ENCODE peak calls at places on chromosomes 3 and 15, in ten cellular contexts. L, Z, W, Q, U, K, A, T, E and M are unnamed samples.

GRCh38 chr3:183350164-183350563 is 78.3 kb downstream of the MCF2L2 start:
- ATAC-seq in L (no peak), Z (no peak), W (no peak), Q (no peak), U (no peak), K (no peak), A (no peak), T (no peak), E (no peak), M (no peak)

GRCh38 chr3:144039661-144040060 is 68.0 kb downstream of the DIPK2A start:
- ATAC-seq in L (no peak), Z (no peak), W (no peak), Q (no peak), U (no peak), K (no peak), A (no peak), T (no peak), E (peak; percentile 99), M (no peak)

GRCh38 chr3:21543380-21544075 is 207.5 kb downstream of the ZNF385D start:
- ATAC-seq in L (no peak), Z (no peak), W (no peak), Q (no peak), U (no peak), K (no peak), A (no peak), T (no peak), E (no peak), M (no peak)

GRCh38 chr3:3178498-3179328 is 778 bp downstream of the CRBN start:
- ATAC-seq in L (no peak), Z (no peak), W (no peak), Q (no peak), U (no peak), K (no peak), A (no peak), T (no peak), E (no peak), M (no peak)

GRCh38 chr3:33658971-33659848 is 58.8 kb downstream of the CLASP2 start:
- ATAC-seq in L (peak; percentile 93), Z (peak; percentile 98), W (peak; percentile 99), Q (peak; percentile 98), U (peak; percentile 98), K (peak; percentile 94), A (peak; percentile 95), T (peak; percentile 99), E (no peak), M (peak; percentile 93)

GRCh38 chr3:52305926-52306325 is 10.2 kb upstream of the DNAH1 start:
- ATAC-seq in L (no peak), Z (no peak), W (no peak), Q (no peak), U (no peak), K (no peak), A (no peak), T (no peak), E (no peak), M (no peak)

GRCh38 chr15:94542391-94542790 is 311.0 kb downstream of the MCTP2 start:
- ATAC-seq in L (no peak), Z (no peak), W (no peak), Q (no peak), U (no peak), K (no peak), A (no peak), T (no peak), E (no peak), M (no peak)

GRCh38 chr3:122014741-122015140 is 7.3 kb downstream of the ILDR1 start:
- ATAC-seq in L (no peak), Z (no peak), W (no peak), Q (no peak), U (no peak), K (no peak), A (no peak), T (no peak), E (no peak), M (no peak)

GRCh38 chr3:37982351-37982750 is 8.2 kb upstream of the VILL start:
- ATAC-seq in L (no peak), Z (no peak), W (no peak), Q (no peak), U (no peak), K (no peak), A (no peak), T (no peak), E (no peak), M (no peak)

GRCh38 chr3:163391407-163392181 is 1686.7 kb downstream of the SI start:
- ATAC-seq in L (no peak), Z (no peak), W (no peak), Q (no peak), U (no peak), K (no peak), A (no peak), T (no peak), E (no peak), M (no peak)
- H3K4me1 ChIP-seq in L (no peaks in the 10 kb centered on the region), Z (no peaks in the 10 kb centered on the region), W (no peaks in the 10 kb centered on the region), Q (no peaks in the 10 kb centered on the region), U (no peaks in the 10 kb centered on the region), K (no peaks in the 10 kb centered on the region), A (no peaks in the 10 kb centered on the region), T (no peaks in the 10 kb centered on the region), E (no peaks in the 10 kb centered on the region), M (no peaks in the 10 kb centered on the region)

GRCh38 chr15:101461097-101461496 is 28.4 kb downstream of the PCSK6 start:
- ATAC-seq in L (no peak), Z (no peak), W (no peak), Q (no peak), U (no peak), K (no peak), A (no peak), T (no peak), E (no peak), M (no peak)
- H3K4me1 ChIP-seq in L (no peaks in the 10 kb centered on the region), Z (no peaks in the 10 kb centered on the region), W (no peaks in the 10 kb centered on the region), Q (peaks cover 2% of the 10 kb centered on the region), U (no peaks in the 10 kb centered on the region), K (no peaks in the 10 kb centered on the region), A (peaks cover 12% of the 10 kb centered on the region), T (peaks cover 15% of the 10 kb centered on the region), E (no peaks in the 10 kb centered on the region), M (no peaks in the 10 kb centered on the region)

GRCh38 chr15:89391685-89392257 is 57.1 kb upstream of the POLG start:
- ATAC-seq in L (no peak), Z (no peak), W (no peak), Q (no peak), U (no peak), K (no peak), A (no peak), T (no peak), E (no peak), M (no peak)

GRCh38 chr15:89383635-89384604 is 49.3 kb upstream of the POLG start:
- ATAC-seq in L (no peak), Z (no peak), W (no peak), Q (no peak), U (no peak), K (no peak), A (no peak), T (no peak), E (no peak), M (no peak)

GRCh38 chr15:89385596-89386242 is 51.1 kb upstream of the POLG start:
- ATAC-seq in L (no peak), Z (no peak), W (no peak), Q (no peak), U (no peak), K (no peak), A (no peak), T (no peak), E (peak; percentile 29), M (no peak)

GRCh38 chr15:89389841-89390603 is 55.4 kb upstream of the POLG start:
- ATAC-seq in L (no peak), Z (no peak), W (no peak), Q (no peak), U (no peak), K (no peak), A (no peak), T (no peak), E (no peak), M (no peak)

DNA sequence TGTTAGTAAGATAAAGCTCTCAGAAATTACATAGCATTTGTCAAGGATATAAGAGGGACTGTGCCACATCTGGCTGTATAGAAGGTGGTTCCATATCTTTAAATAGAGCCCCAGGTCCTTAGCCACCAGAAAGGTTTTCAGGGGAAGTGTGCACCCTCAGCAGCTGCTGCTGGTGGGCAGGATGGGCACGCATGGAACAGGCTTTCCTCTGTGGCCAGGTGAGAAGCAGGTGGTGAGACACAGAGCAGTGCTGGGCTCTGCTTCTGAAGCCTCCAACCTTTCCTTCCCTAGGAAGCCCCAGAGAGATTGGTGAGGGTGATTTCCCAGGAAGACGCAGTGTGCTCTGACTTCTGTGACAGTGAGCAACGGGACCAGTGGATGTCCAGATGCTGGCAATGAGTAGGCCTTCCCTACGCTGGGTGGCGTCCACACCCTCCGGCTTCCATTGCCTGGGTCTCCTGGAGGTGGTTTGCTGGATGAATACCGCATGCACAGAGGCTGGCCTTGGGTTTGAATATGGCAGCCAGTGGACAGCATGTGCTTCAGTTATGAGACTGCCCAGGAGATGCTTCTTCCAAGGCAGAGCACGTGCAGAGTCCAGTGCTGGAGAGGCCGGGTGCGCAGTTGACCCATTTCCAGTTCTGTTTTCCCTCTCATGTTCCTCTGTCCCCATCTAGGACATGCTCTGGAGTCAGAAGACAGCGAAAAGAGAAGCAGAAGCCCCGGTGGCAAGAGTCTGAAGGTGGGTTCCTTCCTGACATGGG is 52.7 kb upstream of the POLG start:
- ATAC-seq in L (no peak), Z (no peak), W (no peak), Q (no peak), U (no peak), K (no peak), A (no peak), T (no peak), E (no peak), M (peak; percentile 23)
- H3K4me1 ChIP-seq in L (no peaks in the 10 kb centered on the region), Z (no peaks in the 10 kb centered on the region), W (no peaks in the 10 kb centered on the region), Q (no peaks in the 10 kb centered on the region), U (no peaks in the 10 kb centered on the region), K (no peaks in the 10 kb centered on the region), A (no peaks in the 10 kb centered on the region), T (no peaks in the 10 kb centered on the region), E (peaks cover 32% of the 10 kb centered on the region), M (peaks cover 6% of the 10 kb centered on the region)

DNA sequence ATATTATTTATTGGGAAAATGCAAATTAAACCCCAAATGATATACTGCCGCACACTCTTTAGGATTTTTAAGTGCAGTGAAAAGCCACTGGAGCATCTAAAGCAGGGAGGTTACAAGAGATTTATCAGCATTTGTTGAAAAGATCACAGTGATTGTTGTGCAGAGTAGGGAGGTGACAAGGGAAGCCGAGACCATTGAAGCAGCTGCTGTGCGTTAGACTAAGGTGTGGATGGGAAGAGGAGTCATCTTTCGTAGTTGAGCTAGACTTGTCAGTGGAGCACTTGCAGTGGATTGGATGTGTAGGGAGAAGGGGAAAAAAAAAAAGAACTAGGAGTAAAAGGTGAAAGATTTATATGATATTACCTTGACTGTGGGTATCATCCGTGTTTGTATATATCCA is 854.6 kb downstream of the NTRK3 start:
- ATAC-seq in L (no peak), Z (no peak), W (no peak), Q (no peak), U (no peak), K (no peak), A (no peak), T (no peak), E (no peak), M (no peak)
- H3K4me1 ChIP-seq in L (no peaks in the 10 kb centered on the region), Z (no peaks in the 10 kb centered on the region), W (no peaks in the 10 kb centered on the region), Q (no peaks in the 10 kb centered on the region), U (no peaks in the 10 kb centered on the region), K (no peaks in the 10 kb centered on the region), A (no peaks in the 10 kb centered on the region), T (no peaks in the 10 kb centered on the region), E (no peaks in the 10 kb centered on the region), M (no peaks in the 10 kb centered on the region)

GRCh38 chr15:29920515-29920914 is 98.2 kb upstream of the TJP1 start:
- ATAC-seq in L (no peak), Z (peak; percentile 75), W (no peak), Q (no peak), U (peak; percentile 68), K (no peak), A (peak; percentile 78), T (no peak), E (peak; percentile 60), M (no peak)
- H3K4me1 ChIP-seq in L (peaks cover 5% of the 10 kb centered on the region), Z (no peaks in the 10 kb centered on the region), W (peaks cover 2% of the 10 kb centered on the region), Q (peaks cover 11% of the 10 kb centered on the region), U (peaks cover 10% of the 10 kb centered on the region), K (peaks cover 23% of the 10 kb centered on the region), A (peaks cover 12% of the 10 kb centered on the region), T (peaks cover 16% of the 10 kb centered on the region), E (peaks cover 88% of the 10 kb centered on the region), M (no peaks in the 10 kb centered on the region)

GRCh38 chr3:46538803-46539442 is 27.2 kb downstream of the LRRC2 start:
- ATAC-seq in L (no peak), Z (peak; percentile 83), W (peak; percentile 84), Q (peak; percentile 66), U (peak; percentile 86), K (peak; percentile 81), A (peak; percentile 73), T (no peak), E (peak; percentile 92), M (peak; percentile 50)
- H3K4me1 ChIP-seq in L (no peaks in the 10 kb centered on the region), Z (no peaks in the 10 kb centered on the region), W (no peaks in the 10 kb centered on the region), Q (peaks cover 6% of the 10 kb centered on the region), U (no peaks in the 10 kb centered on the region), K (peaks cover 24% of the 10 kb centered on the region), A (peaks cover 10% of the 10 kb centered on the region), T (peaks cover 22% of the 10 kb centered on the region), E (peaks cover 35% of the 10 kb centered on the region), M (no peaks in the 10 kb centered on the region)